ENCODE peak calls at places on chromosome 4, in eight cellular contexts. M, G, H, F, E, W, Y and J are unnamed samples.

GRCh38 chr4:47271296-47271695 is 192.2 kb downstream of the COMMD8 start:
- DNase-seq in M (no peak), G (no peak), H (no peak), F (no peak), E (no peak), W (no peak), Y (no peak), J (no peak)

GRCh38 chr4:120694973-120695372 is 227.6 kb downstream of the PRDM5 start:
- DNase-seq in M (no peak), G (no peak), H (no peak), F (no peak), E (peak), W (peak), Y (peak), J (no peak)

GRCh38 chr4:7630559-7631287 is 196.0 kb upstream of the PSAPL1 start:
- DNase-seq in M (peak), G (no peak), H (no peak), F (no peak), E (no peak), W (no peak), Y (peak), J (peak)

GRCh38 chr4:84726356-84726755 is 143.4 kb downstream of the CDS1 start:
- DNase-seq in M (no peak), G (no peak), H (no peak), F (no peak), E (no peak), W (no peak), Y (no peak), J (no peak)

GRCh38 chr4:108053281-108053701 is 63.6 kb downstream of the HADH start:
- DNase-seq in M (no peak), G (no peak), H (no peak), F (no peak), E (no peak), W (no peak), Y (no peak), J (no peak)

GRCh38 chr4:20299515-20299914 is 47.8 kb downstream of the SLIT2 start:
- DNase-seq in M (no peak), G (no peak), H (no peak), F (no peak), E (no peak), W (no peak), Y (peak), J (no peak)

GRCh38 chr4:86221076-86221475 is 138.8 kb downstream of the MAPK10 start:
- DNase-seq in M (no peak), G (no peak), H (no peak), F (no peak), E (no peak), W (no peak), Y (no peak), J (no peak)

GRCh38 chr4:138310991-138311390 is 68.8 kb upstream of the SLC7A11 start:
- DNase-seq in M (no peak), G (no peak), H (no peak), F (no peak), E (no peak), W (no peak), Y (no peak), J (no peak)

GRCh38 chr4:18445110-18445509 is 423.6 kb upstream of the LCORL start:
- DNase-seq in M (no peak), G (no peak), H (no peak), F (no peak), E (no peak), W (no peak), Y (no peak), J (no peak)
- TF ChIP-seq POLR2A in M (no peak), G (no peak), H (no peak), F (no peak), E (no peak), W (no peak), Y (no peak), J (no peak)

DNA sequence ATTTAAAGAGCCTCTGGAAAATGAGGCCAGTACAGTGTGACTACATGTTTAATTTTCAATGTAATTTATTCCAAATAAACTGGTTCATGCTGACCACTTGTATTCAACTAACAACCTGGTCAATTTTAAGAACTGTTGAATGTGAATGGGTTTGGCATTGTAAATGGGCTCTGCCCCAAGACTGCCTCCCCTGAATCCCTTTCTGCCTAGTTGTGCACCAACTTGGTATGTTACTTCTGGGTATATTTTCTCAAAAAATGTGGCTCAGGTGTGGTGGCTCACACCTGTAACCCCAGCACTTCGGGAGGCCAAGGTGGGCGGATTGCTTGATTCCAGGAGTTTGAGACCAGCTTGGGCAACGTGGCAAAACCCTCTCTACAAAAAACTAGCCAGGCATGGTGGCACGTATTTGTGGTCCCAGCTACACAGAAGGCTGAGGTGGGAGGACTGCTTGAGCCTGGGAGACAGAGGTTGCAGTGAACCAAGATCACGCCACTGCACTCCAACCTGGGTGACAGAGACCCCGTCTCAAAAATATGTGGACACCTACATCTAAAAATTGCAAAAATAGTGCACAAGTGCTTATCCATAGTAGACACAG is 7.2 kb downstream of the RPL9 start:
- DNase-seq in M (no peak), G (no peak), H (no peak), F (no peak), E (no peak), W (no peak), Y (no peak), J (no peak)
- TF ChIP-seq POLR2A in M (no peak), G (no peak), H (no peak), F (no peak), E (no peak), W (no peak), Y (no peak), J (no peak)

GRCh38 chr4:127965062-127965802 is at the start of the genes ABHD18 and MFSD8:
- DNase-seq in M (peak), G (peak), H (peak), F (peak), E (peak), W (peak), Y (peak), J (peak)
- TF ChIP-seq POLR2A in M (peak), G (peak), H (no peak), F (peak), E (peak), W (peak), Y (peak), J (peak)

GRCh38 chr4:53365486-53366300 is at the start of gene SCFD2:
- DNase-seq in M (peak), G (peak), H (peak), F (peak), E (peak), W (peak), Y (peak), J (peak)
- TF ChIP-seq POLR2A in M (peak), G (no peak), H (no peak), F (no peak), E (no peak), W (no peak), Y (peak), J (peak)

DNA sequence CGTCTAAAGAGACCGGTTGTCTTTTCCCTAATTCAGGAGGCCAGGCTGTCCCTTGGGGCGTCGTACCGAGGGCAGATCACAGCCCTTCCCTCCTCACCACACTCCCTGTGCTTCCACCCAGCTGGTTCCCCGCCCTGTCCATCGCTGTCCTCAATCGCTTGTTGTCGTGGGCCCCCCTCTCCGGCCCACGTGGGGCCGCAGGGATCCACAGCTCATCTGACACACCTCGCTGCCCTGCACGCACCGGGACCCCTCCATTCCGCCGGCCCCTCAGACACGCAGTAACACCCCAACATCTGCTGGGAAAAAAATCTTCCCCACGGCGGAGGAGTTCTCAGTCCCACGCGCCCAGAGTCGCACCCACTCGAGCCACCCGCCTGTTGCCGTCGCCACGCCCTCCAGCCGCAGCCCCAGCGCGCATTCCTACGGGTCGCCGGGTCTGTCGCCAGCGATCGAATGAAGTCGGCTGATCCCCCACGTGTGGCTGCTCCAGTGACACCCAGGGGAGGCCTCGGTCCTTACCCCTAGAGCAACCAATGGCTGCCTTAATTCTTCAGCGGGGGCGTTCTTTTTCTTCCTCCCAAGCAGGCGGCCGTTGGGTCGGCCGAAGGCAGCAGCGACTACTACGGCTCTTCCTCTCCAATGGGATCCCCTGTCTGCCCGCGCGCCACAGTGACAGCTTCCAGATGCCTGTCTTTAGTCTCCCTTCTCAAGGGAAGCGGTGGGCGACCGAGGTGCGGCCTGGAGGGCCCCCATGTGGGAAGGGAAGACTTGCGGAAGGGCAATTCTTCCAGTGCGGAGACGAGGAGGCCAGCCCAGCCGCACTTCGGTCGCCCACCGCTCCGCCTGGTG is 885 bp upstream of the SEPTIN11 start:
- DNase-seq in M (peak), G (no peak), H (peak), F (no peak), E (peak), W (peak), Y (peak), J (peak)
- TF ChIP-seq POLR2A in M (no peak), G (no peak), H (no peak), F (no peak), E (peak), W (no peak), Y (no peak), J (no peak)

GRCh38 chr4:145773581-145774234 is 93.8 kb downstream of the C4orf51 start:
- DNase-seq in M (no peak), G (peak), H (no peak), F (no peak), E (peak), W (peak), Y (no peak), J (no peak)
- TF ChIP-seq POLR2A in M (no peak), G (no peak), H (no peak), F (no peak), E (no peak), W (no peak), Y (no peak), J (no peak)

DNA sequence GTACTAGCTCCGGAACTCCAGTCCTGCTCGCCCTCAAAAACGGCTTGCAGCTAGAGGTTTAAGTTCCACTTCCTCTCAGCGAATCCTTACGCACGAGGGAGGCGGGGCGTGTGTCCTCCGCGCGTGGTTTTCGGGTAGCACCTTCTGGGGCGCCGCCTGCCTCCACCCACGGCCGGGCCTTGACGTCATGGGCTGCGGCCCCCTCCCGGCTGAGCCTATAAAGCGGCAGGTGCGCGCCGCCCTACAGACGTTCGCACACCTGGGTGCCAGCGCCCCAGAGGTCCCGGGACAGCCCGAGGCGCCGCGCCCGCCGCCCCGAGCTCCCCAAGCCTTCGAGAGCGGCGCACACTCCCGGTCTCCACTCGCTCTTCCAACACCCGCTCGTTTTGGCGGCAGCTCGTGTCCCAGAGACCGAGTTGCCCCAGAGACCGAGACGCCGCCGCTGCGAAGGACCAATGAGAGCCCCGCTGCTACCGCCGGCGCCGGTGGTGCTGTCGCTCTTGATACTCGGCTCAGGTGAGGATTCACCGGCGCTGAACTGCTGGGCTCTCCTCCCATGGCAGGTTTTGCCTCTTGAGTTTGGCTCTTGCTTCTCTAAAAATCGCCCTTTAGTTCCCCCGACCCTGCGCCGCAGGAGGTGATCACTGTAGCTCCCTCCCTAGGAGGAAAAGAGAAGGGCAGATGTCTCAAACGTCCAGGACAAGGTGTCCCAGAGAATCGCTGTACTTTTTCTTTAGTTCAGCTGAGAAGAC is at the start of gene AREG:
- DNase-seq in M (peak), G (peak), H (peak), F (peak), E (peak), W (peak), Y (peak), J (no peak)
- TF ChIP-seq POLR2A in M (peak), G (no peak), H (peak), F (peak), E (peak), W (no peak), Y (peak), J (no peak)

GRCh38 chr4:169611991-169612868 is at the start of gene NEK1:
- DNase-seq in M (peak), G (peak), H (peak), F (peak), E (peak), W (peak), Y (peak), J (peak)
- TF ChIP-seq POLR2A in M (peak), G (peak), H (peak), F (no peak), E (peak), W (peak), Y (peak), J (peak)